ENCODE peak calls at places on chromosomes 2 and 18, in six cellular contexts. One of them, this sample, is unnamed.

GRCh38 chr2:187982668-187983067 is 309.0 kb upstream of the GULP1 start:
- DNase-seq in cardiac muscle cell: peak; percentile 87
- DNase-seq in brain microvascular endothelial cell: peak; percentile 76
- DNase-seq in astrocyte: peak; percentile 93
- DNase-seq in fibroblast of lung: peak; percentile 93
- DNase-seq in OCI-LY7: no peak
- DNase-seq in this sample: peak; percentile 89

GRCh38 chr2:199455533-199456382 is 2.0 kb downstream of the SATB2 start:
- DNase-seq in cardiac muscle cell: peak; percentile 30
- DNase-seq in brain microvascular endothelial cell: no peak
- DNase-seq in astrocyte: peak; percentile 41
- DNase-seq in fibroblast of lung: peak; percentile 60
- DNase-seq in OCI-LY7: peak; percentile 68
- DNase-seq in this sample: peak; percentile 36

GRCh38 chr2:69298261-69298660 is 88.8 kb downstream of the GFPT1 start:
- DNase-seq in cardiac muscle cell: peak; percentile 84
- DNase-seq in brain microvascular endothelial cell: peak; percentile 92
- DNase-seq in astrocyte: peak; percentile 93
- DNase-seq in fibroblast of lung: peak; percentile 95
- DNase-seq in OCI-LY7: no peak
- DNase-seq in this sample: peak; percentile 98

GRCh38 chr18:12027046-12027445 is 45.7 kb downstream of the IMPA2 start:
- DNase-seq in cardiac muscle cell: no peak
- DNase-seq in brain microvascular endothelial cell: no peak
- DNase-seq in astrocyte: no peak
- DNase-seq in fibroblast of lung: no peak
- DNase-seq in OCI-LY7: no peak
- DNase-seq in this sample: peak; percentile 16

GRCh38 chr2:33236457-33236856 is 240.0 kb upstream of the RASGRP3 start:
- DNase-seq in cardiac muscle cell: peak; percentile 52
- DNase-seq in brain microvascular endothelial cell: no peak
- DNase-seq in astrocyte: peak; percentile 76
- DNase-seq in fibroblast of lung: peak; percentile 80
- DNase-seq in OCI-LY7: no peak
- DNase-seq in this sample: peak; percentile 49

GRCh38 chr2:152493945-152494528 is 159.1 kb downstream of the FMNL2 start:
- DNase-seq in cardiac muscle cell: no peak
- DNase-seq in brain microvascular endothelial cell: no peak
- DNase-seq in astrocyte: no peak
- DNase-seq in fibroblast of lung: no peak
- DNase-seq in OCI-LY7: no peak
- DNase-seq in this sample: no peak

GRCh38 chr2:182228073-182228473 is 198.8 kb downstream of the PDE1A start:
- DNase-seq in cardiac muscle cell: no peak
- DNase-seq in brain microvascular endothelial cell: no peak
- DNase-seq in astrocyte: no peak
- DNase-seq in fibroblast of lung: no peak
- DNase-seq in OCI-LY7: no peak
- DNase-seq in this sample: no peak

GRCh38 chr18:55018602-55019001 is 59.3 kb upstream of the CCDC68 start:
- DNase-seq in cardiac muscle cell: peak; percentile 75
- DNase-seq in brain microvascular endothelial cell: peak; percentile 15
- DNase-seq in astrocyte: peak; percentile 69
- DNase-seq in fibroblast of lung: peak; percentile 79
- DNase-seq in OCI-LY7: no peak
- DNase-seq in this sample: peak; percentile 64

GRCh38 chr2:161239416-161240109 is 68.7 kb upstream of the PSMD14 start:
- DNase-seq in cardiac muscle cell: no peak
- DNase-seq in brain microvascular endothelial cell: no peak
- DNase-seq in astrocyte: no peak
- DNase-seq in fibroblast of lung: no peak
- DNase-seq in OCI-LY7: no peak
- DNase-seq in this sample: no peak

GRCh38 chr2:151290467-151290866 is 999 bp upstream of the NMI start:
- DNase-seq in cardiac muscle cell: no peak
- DNase-seq in brain microvascular endothelial cell: no peak
- DNase-seq in astrocyte: no peak
- DNase-seq in fibroblast of lung: no peak
- DNase-seq in OCI-LY7: no peak
- DNase-seq in this sample: no peak

GRCh38 chr2:204665244-204665643 is 120.0 kb downstream of the PARD3B start:
- DNase-seq in cardiac muscle cell: peak; percentile 55
- DNase-seq in brain microvascular endothelial cell: peak; percentile 58
- DNase-seq in astrocyte: peak; percentile 89
- DNase-seq in fibroblast of lung: peak; percentile 90
- DNase-seq in OCI-LY7: no peak
- DNase-seq in this sample: peak; percentile 92

GRCh38 chr18:21000667-21001066 is 110.9 kb downstream of the ROCK1 start:
- DNase-seq in cardiac muscle cell: peak; percentile 21
- DNase-seq in brain microvascular endothelial cell: no peak
- DNase-seq in astrocyte: peak; percentile 10
- DNase-seq in fibroblast of lung: peak; percentile 31
- DNase-seq in OCI-LY7: no peak
- DNase-seq in this sample: peak; percentile 37

GRCh38 chr2:48343571-48344440 is 186.1 kb upstream of the STON1 start:
- DNase-seq in cardiac muscle cell: peak; percentile 83
- DNase-seq in brain microvascular endothelial cell: peak; percentile 71
- DNase-seq in astrocyte: peak; percentile 96
- DNase-seq in fibroblast of lung: peak; percentile 96
- DNase-seq in OCI-LY7: no peak
- DNase-seq in this sample: peak; percentile 61

GRCh38 chr2:172428841-172429173 is 1.4 kb downstream of the ITGA6 start:
- DNase-seq in cardiac muscle cell: no peak
- DNase-seq in brain microvascular endothelial cell: no peak
- DNase-seq in astrocyte: no peak
- DNase-seq in fibroblast of lung: no peak
- DNase-seq in OCI-LY7: no peak
- DNase-seq in this sample: no peak

GRCh38 chr2:191612496-191612895 is 65.4 kb upstream of the NABP1 start:
- DNase-seq in cardiac muscle cell: peak; percentile 40
- DNase-seq in brain microvascular endothelial cell: peak; percentile 60
- DNase-seq in astrocyte: peak; percentile 99
- DNase-seq in fibroblast of lung: peak; percentile 100
- DNase-seq in OCI-LY7: no peak
- DNase-seq in this sample: peak; percentile 98

GRCh38 chr2:197198890-197199289 is 111.7 kb downstream of the ANKRD44 start:
- DNase-seq in cardiac muscle cell: peak; percentile 66
- DNase-seq in brain microvascular endothelial cell: no peak
- DNase-seq in astrocyte: no peak
- DNase-seq in fibroblast of lung: no peak
- DNase-seq in OCI-LY7: peak; percentile 97
- DNase-seq in this sample: no peak

DNA sequence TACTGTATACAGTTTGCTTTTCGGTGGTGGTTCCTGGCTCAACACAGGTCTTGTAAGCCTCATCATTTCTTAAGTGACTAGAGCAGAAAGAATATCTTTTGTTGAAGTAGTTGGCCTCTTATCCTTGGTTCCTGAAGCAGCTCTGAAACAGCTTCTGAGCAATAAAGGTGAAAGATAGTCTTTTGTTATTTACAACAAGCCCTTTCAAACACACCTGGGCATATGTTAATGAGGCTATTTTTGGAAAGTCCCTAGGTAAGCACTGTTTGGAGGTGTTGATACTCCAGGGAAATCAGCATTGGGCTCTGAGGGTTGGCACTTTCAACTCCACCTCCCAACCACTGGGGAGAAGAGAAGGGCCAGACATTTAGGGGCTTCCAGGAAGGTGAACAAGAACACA is 211.0 kb downstream of the MCFD2 start:
- DNase-seq in cardiac muscle cell: no peak
- DNase-seq in brain microvascular endothelial cell: no peak
- DNase-seq in astrocyte: no peak
- DNase-seq in fibroblast of lung: no peak
- DNase-seq in OCI-LY7: no peak
- DNase-seq in this sample: no peak
- H3K4me3 ChIP-seq in cardiac muscle cell: no peak overlapping the region
- H3K4me3 ChIP-seq in brain microvascular endothelial cell: no peak overlapping the region
- H3K4me3 ChIP-seq in astrocyte: no peak overlapping the region
- H3K4me3 ChIP-seq in fibroblast of lung: no peak overlapping the region
- H3K4me3 ChIP-seq in OCI-LY7: no peak overlapping the region
- H3K4me3 ChIP-seq in this sample: no peak overlapping the region

DNA sequence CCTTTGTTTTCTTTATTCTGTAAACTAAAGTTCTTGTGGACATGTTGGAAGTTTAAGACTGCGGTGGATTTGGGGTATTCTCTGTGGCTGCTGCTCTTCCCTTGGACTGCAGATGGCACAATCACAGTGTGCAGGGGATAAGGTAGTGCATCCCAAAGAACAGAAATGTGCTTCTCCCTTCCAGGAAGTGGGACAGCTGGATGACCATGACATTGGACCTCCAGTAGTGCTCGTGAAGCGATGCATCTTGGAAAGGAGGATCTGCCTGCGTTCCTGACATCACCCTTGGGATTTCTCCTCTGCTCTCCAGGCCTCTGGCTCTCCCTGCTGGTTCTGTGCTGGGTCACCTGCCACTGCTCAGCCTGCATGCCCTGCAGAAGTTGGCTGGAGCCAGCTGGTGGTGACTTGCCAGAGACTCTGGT is 109.9 kb downstream of the SLC4A3 start:
- DNase-seq in cardiac muscle cell: peak; percentile 38
- DNase-seq in brain microvascular endothelial cell: peak; percentile 8
- DNase-seq in astrocyte: peak; percentile 12
- DNase-seq in fibroblast of lung: peak; percentile 36
- DNase-seq in OCI-LY7: no peak
- DNase-seq in this sample: no peak
- TF ChIP-seq CTCF in cardiac muscle cell: peak; percentile 54
- TF ChIP-seq CTCF in brain microvascular endothelial cell: peak; percentile 75
- TF ChIP-seq CTCF in astrocyte: peak; percentile 32
- TF ChIP-seq CTCF in fibroblast of lung: peak; percentile 72
- TF ChIP-seq CTCF in OCI-LY7: peak; percentile 49
- TF ChIP-seq CTCF in this sample: peak; percentile 55

GRCh38 chr2:140247451-140248205 is 1467.4 kb upstream of the NXPH2 start:
- DNase-seq in cardiac muscle cell: peak; percentile 63
- DNase-seq in brain microvascular endothelial cell: no peak
- DNase-seq in astrocyte: no peak
- DNase-seq in fibroblast of lung: peak; percentile 1
- DNase-seq in OCI-LY7: no peak
- DNase-seq in this sample: peak; percentile 19

GRCh38 chr2:140242889-140243288 is 1462.7 kb upstream of the NXPH2 start:
- DNase-seq in cardiac muscle cell: no peak
- DNase-seq in brain microvascular endothelial cell: no peak
- DNase-seq in astrocyte: no peak
- DNase-seq in fibroblast of lung: no peak
- DNase-seq in OCI-LY7: no peak
- DNase-seq in this sample: no peak

GRCh38 chr2:140246058-140246457 is 1465.9 kb upstream of the NXPH2 start:
- DNase-seq in cardiac muscle cell: no peak
- DNase-seq in brain microvascular endothelial cell: no peak
- DNase-seq in astrocyte: no peak
- DNase-seq in fibroblast of lung: no peak
- DNase-seq in OCI-LY7: no peak
- DNase-seq in this sample: no peak

GRCh38 chr2:140246957-140247356 is 1466.8 kb upstream of the NXPH2 start:
- DNase-seq in cardiac muscle cell: no peak
- DNase-seq in brain microvascular endothelial cell: no peak
- DNase-seq in astrocyte: no peak
- DNase-seq in fibroblast of lung: no peak
- DNase-seq in OCI-LY7: no peak
- DNase-seq in this sample: no peak

DNA sequence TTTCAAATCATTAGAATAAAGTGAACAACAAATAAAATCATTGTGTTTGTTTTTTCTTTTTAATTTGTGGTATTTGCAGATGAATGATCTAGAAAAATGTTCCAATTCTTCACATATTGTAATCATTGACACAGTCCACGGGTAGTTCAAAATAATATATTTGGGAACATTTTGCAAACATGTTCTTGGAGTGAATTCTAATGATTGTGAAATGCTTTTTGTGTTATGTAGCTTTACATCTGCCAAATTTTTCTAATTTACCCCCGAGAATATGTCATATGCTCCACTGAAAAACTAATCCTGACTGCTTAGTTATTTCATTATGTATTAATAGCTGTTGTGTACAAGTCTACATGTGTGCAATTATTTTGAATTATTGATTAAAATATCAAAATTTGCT is 1468.4 kb upstream of the NXPH2 start:
- DNase-seq in cardiac muscle cell: peak; percentile 47
- DNase-seq in brain microvascular endothelial cell: no peak
- DNase-seq in astrocyte: no peak
- DNase-seq in fibroblast of lung: no peak
- DNase-seq in OCI-LY7: no peak
- DNase-seq in this sample: no peak
- H3K4me3 ChIP-seq in cardiac muscle cell: no peak overlapping the region
- H3K4me3 ChIP-seq in brain microvascular endothelial cell: no peak overlapping the region
- H3K4me3 ChIP-seq in astrocyte: no peak overlapping the region
- H3K4me3 ChIP-seq in fibroblast of lung: no peak overlapping the region
- H3K4me3 ChIP-seq in OCI-LY7: no peak overlapping the region
- H3K4me3 ChIP-seq in this sample: no peak overlapping the region

GRCh38 chr2:195671563-195671962 is 14.5 kb downstream of the SLC39A10 start:
- DNase-seq in cardiac muscle cell: no peak
- DNase-seq in brain microvascular endothelial cell: no peak
- DNase-seq in astrocyte: no peak
- DNase-seq in fibroblast of lung: peak; percentile 22
- DNase-seq in OCI-LY7: no peak
- DNase-seq in this sample: peak; percentile 8

GRCh38 chr2:195677290-195677689 is 20.3 kb downstream of the SLC39A10 start:
- DNase-seq in cardiac muscle cell: no peak
- DNase-seq in brain microvascular endothelial cell: no peak
- DNase-seq in astrocyte: no peak
- DNase-seq in fibroblast of lung: no peak
- DNase-seq in OCI-LY7: no peak
- DNase-seq in this sample: no peak

GRCh38 chr2:195674491-195675226 is 17.6 kb downstream of the SLC39A10 start:
- DNase-seq in cardiac muscle cell: peak; percentile 18
- DNase-seq in brain microvascular endothelial cell: peak; percentile 64
- DNase-seq in astrocyte: peak; percentile 70
- DNase-seq in fibroblast of lung: peak; percentile 79
- DNase-seq in OCI-LY7: no peak
- DNase-seq in this sample: peak; percentile 9

GRCh38 chr2:195675783-195676427 is 18.9 kb downstream of the SLC39A10 start:
- DNase-seq in cardiac muscle cell: no peak
- DNase-seq in brain microvascular endothelial cell: no peak
- DNase-seq in astrocyte: no peak
- DNase-seq in fibroblast of lung: no peak
- DNase-seq in OCI-LY7: no peak
- DNase-seq in this sample: no peak

GRCh38 chr2:195672674-195673073 is 15.6 kb downstream of the SLC39A10 start:
- DNase-seq in cardiac muscle cell: no peak
- DNase-seq in brain microvascular endothelial cell: no peak
- DNase-seq in astrocyte: no peak
- DNase-seq in fibroblast of lung: no peak
- DNase-seq in OCI-LY7: no peak
- DNase-seq in this sample: no peak
- TF ChIP-seq CTCF in cardiac muscle cell: no peak
- TF ChIP-seq CTCF in brain microvascular endothelial cell: no peak
- TF ChIP-seq CTCF in astrocyte: no peak
- TF ChIP-seq CTCF in fibroblast of lung: no peak
- TF ChIP-seq CTCF in OCI-LY7: peak; percentile 56
- TF ChIP-seq CTCF in this sample: no peak

GRCh38 chr2:226184940-226185575 is 614.6 kb downstream of the IRS1 start:
- DNase-seq in cardiac muscle cell: peak; percentile 52
- DNase-seq in brain microvascular endothelial cell: peak; percentile 31
- DNase-seq in astrocyte: peak; percentile 63
- DNase-seq in fibroblast of lung: peak; percentile 74
- DNase-seq in OCI-LY7: no peak
- DNase-seq in this sample: peak; percentile 65
- H3K4me3 ChIP-seq in cardiac muscle cell: no peak overlapping the region
- H3K4me3 ChIP-seq in brain microvascular endothelial cell: peak overlapping the region; percentile 9
- H3K4me3 ChIP-seq in astrocyte: peak overlapping the region; percentile 36
- H3K4me3 ChIP-seq in fibroblast of lung: peak overlapping the region; percentile 5
- H3K4me3 ChIP-seq in OCI-LY7: no peak overlapping the region
- H3K4me3 ChIP-seq in this sample: peak overlapping the region; percentile 36

This sample was measured in AG10803.